ENCODE peak calls at places on chromosomes 3 and 15, in eight cellular contexts. One of them, this sample, is unnamed.

GRCh38 chr3:120368172-120368571 is 19.0 kb upstream of the LRRC58 start:
- DNase-seq in smooth muscle cell of the brain vasculature: no peak
- DNase-seq in activated B cell treated with CpG ODN at 0.5 μM for 24 hours: no peak
- DNase-seq in COR-L47: no peak
- DNase-seq in activated CD8-positive, alpha-beta T cell treated with anti-CD3 and anti-CD28 coated beads, Interleukin-2, amount 10 ng/mL, durations not matched to agents 7 days and 5 days: no peak
- DNase-seq in aorta: no peak
- DNase-seq in stimulated activated CD4-positive, alpha-beta T cell treated with anti-CD3 and anti-CD28 coated beads, Interleukin-2, amount 100 ng/mL, for 24 hours: no peak
- DNase-seq in astrocyte: no peak
- DNase-seq in this sample: no peak

GRCh38 chr15:28974142-28974541 is 88.4 kb downstream of the APBA2 start:
- DNase-seq in aorta: no peak
- DNase-seq in activated B cell treated with CpG ODN at 0.5 μM for 24 hours: no peak
- DNase-seq in COR-L47: no peak
- DNase-seq in smooth muscle cell of the brain vasculature: no peak
- DNase-seq in stimulated activated CD4-positive, alpha-beta T cell treated with anti-CD3 and anti-CD28 coated beads, Interleukin-2, amount 100 ng/mL, for 24 hours: no peak
- DNase-seq in astrocyte: no peak
- DNase-seq in activated CD8-positive, alpha-beta T cell treated with anti-CD3 and anti-CD28 coated beads, Interleukin-2, amount 10 ng/mL, durations not matched to agents 7 days and 5 days: peak; percentile 75
- DNase-seq in this sample: no peak

GRCh38 chr3:56620371-56620770 is 62.7 kb downstream of the TASOR start:
- DNase-seq in aorta: no peak
- DNase-seq in COR-L47: no peak
- DNase-seq in astrocyte: no peak
- DNase-seq in smooth muscle cell of the brain vasculature: no peak
- DNase-seq in activated CD8-positive, alpha-beta T cell treated with anti-CD3 and anti-CD28 coated beads, Interleukin-2, amount 10 ng/mL, durations not matched to agents 7 days and 5 days: no peak
- DNase-seq in activated B cell treated with CpG ODN at 0.5 μM for 24 hours: no peak
- DNase-seq in stimulated activated CD4-positive, alpha-beta T cell treated with anti-CD3 and anti-CD28 coated beads, Interleukin-2, amount 100 ng/mL, for 24 hours: no peak
- DNase-seq in this sample: no peak

GRCh38 chr15:36175781-36176211 is 403.6 kb upstream of the CDIN1 start:
- DNase-seq in activated B cell treated with CpG ODN at 0.5 μM for 24 hours: no peak
- DNase-seq in aorta: no peak
- DNase-seq in astrocyte: no peak
- DNase-seq in activated CD8-positive, alpha-beta T cell treated with anti-CD3 and anti-CD28 coated beads, Interleukin-2, amount 10 ng/mL, durations not matched to agents 7 days and 5 days: no peak
- DNase-seq in stimulated activated CD4-positive, alpha-beta T cell treated with anti-CD3 and anti-CD28 coated beads, Interleukin-2, amount 100 ng/mL, for 24 hours: no peak
- DNase-seq in COR-L47: no peak
- DNase-seq in smooth muscle cell of the brain vasculature: no peak
- DNase-seq in this sample: no peak

GRCh38 chr3:49358217-49358883 is at the start of gene GPX1:
- DNase-seq in aorta: peak; percentile 98
- DNase-seq in smooth muscle cell of the brain vasculature: peak; percentile 86
- DNase-seq in astrocyte: peak; percentile 91
- DNase-seq in COR-L47: peak; percentile 84
- DNase-seq in stimulated activated CD4-positive, alpha-beta T cell treated with anti-CD3 and anti-CD28 coated beads, Interleukin-2, amount 100 ng/mL, for 24 hours: peak; percentile 92
- DNase-seq in activated B cell treated with CpG ODN at 0.5 μM for 24 hours: peak; percentile 67
- DNase-seq in activated CD8-positive, alpha-beta T cell treated with anti-CD3 and anti-CD28 coated beads, Interleukin-2, amount 10 ng/mL, durations not matched to agents 7 days and 5 days: peak; percentile 89
- DNase-seq in this sample: peak; percentile 95

GRCh38 chr3:127535106-127535785 is 55.3 kb downstream of the TPRA1 start:
- DNase-seq in smooth muscle cell of the brain vasculature: no peak
- DNase-seq in activated B cell treated with CpG ODN at 0.5 μM for 24 hours: no peak
- DNase-seq in astrocyte: no peak
- DNase-seq in aorta: no peak
- DNase-seq in stimulated activated CD4-positive, alpha-beta T cell treated with anti-CD3 and anti-CD28 coated beads, Interleukin-2, amount 100 ng/mL, for 24 hours: no peak
- DNase-seq in activated CD8-positive, alpha-beta T cell treated with anti-CD3 and anti-CD28 coated beads, Interleukin-2, amount 10 ng/mL, durations not matched to agents 7 days and 5 days: no peak
- DNase-seq in COR-L47: no peak
- DNase-seq in this sample: no peak

GRCh38 chr15:47885921-47886320 is 168.6 kb downstream of the SEMA6D start:
- DNase-seq in stimulated activated CD4-positive, alpha-beta T cell treated with anti-CD3 and anti-CD28 coated beads, Interleukin-2, amount 100 ng/mL, for 24 hours: no peak
- DNase-seq in astrocyte: peak; percentile 90
- DNase-seq in activated B cell treated with CpG ODN at 0.5 μM for 24 hours: no peak
- DNase-seq in COR-L47: no peak
- DNase-seq in activated CD8-positive, alpha-beta T cell treated with anti-CD3 and anti-CD28 coated beads, Interleukin-2, amount 10 ng/mL, durations not matched to agents 7 days and 5 days: no peak
- DNase-seq in aorta: no peak
- DNase-seq in smooth muscle cell of the brain vasculature: no peak
- DNase-seq in this sample: peak; percentile 40

GRCh38 chr3:43155464-43156121 is 49.7 kb upstream of the POMGNT2 start:
- DNase-seq in astrocyte: peak; percentile 63
- DNase-seq in smooth muscle cell of the brain vasculature: peak; percentile 33
- DNase-seq in stimulated activated CD4-positive, alpha-beta T cell treated with anti-CD3 and anti-CD28 coated beads, Interleukin-2, amount 100 ng/mL, for 24 hours: no peak
- DNase-seq in aorta: peak; percentile 76
- DNase-seq in COR-L47: no peak
- DNase-seq in activated B cell treated with CpG ODN at 0.5 μM for 24 hours: no peak
- DNase-seq in activated CD8-positive, alpha-beta T cell treated with anti-CD3 and anti-CD28 coated beads, Interleukin-2, amount 10 ng/mL, durations not matched to agents 7 days and 5 days: no peak
- DNase-seq in this sample: peak; percentile 76

GRCh38 chr3:124178531-124178930 is 186.6 kb upstream of the ROPN1 start:
- DNase-seq in COR-L47: no peak
- DNase-seq in activated CD8-positive, alpha-beta T cell treated with anti-CD3 and anti-CD28 coated beads, Interleukin-2, amount 10 ng/mL, durations not matched to agents 7 days and 5 days: no peak
- DNase-seq in astrocyte: peak; percentile 17
- DNase-seq in activated B cell treated with CpG ODN at 0.5 μM for 24 hours: no peak
- DNase-seq in smooth muscle cell of the brain vasculature: no peak
- DNase-seq in stimulated activated CD4-positive, alpha-beta T cell treated with anti-CD3 and anti-CD28 coated beads, Interleukin-2, amount 100 ng/mL, for 24 hours: no peak
- DNase-seq in aorta: no peak
- DNase-seq in this sample: no peak